ENCODE peak calls at places on chromosomes 2 and 18, in eight cellular contexts. C is neural crest cell, R is NCI-H1092, E is foreskin fibroblast, V is DND-41, G is germinal center, U is A172, L is M059J. I is an unnamed sample.

GRCh38 chr18:46718501-46719341 is 38.1 kb downstream of the ST8SIA5 start:
- DNase-seq in C (no peak), R (no peak), E (peak; percentile 81), V (no peak), G (no peak), U (peak; percentile 85), L (peak; percentile 97), I (peak; percentile 47)

GRCh38 chr18:32956591-32957310 is 183.9 kb upstream of the KLHL14 start:
- DNase-seq in C (no peak), R (no peak), E (peak; percentile 14), V (no peak), G (no peak), U (peak; percentile 1), L (no peak), I (peak; percentile 44)

GRCh38 chr2:159137511-159138101 is 148.9 kb downstream of the WDSUB1 start:
- DNase-seq in C (no peak), R (no peak), E (no peak), V (no peak), G (no peak), U (no peak), L (peak; percentile 75), I (no peak)

GRCh38 chr2:150978053-150978452 is 283.6 kb downstream of the RBM43 start:
- DNase-seq in C (no peak), R (no peak), E (no peak), V (no peak), G (no peak), U (no peak), L (no peak), I (no peak)

GRCh38 chr2:150110548-150110947 is 376.9 kb downstream of the RND3 start:
- DNase-seq in C (no peak), R (no peak), E (no peak), V (no peak), G (no peak), U (peak; percentile 35), L (peak; percentile 17), I (no peak)

GRCh38 chr2:75200140-75200985 is 1.0 kb upstream of the TACR1 start:
- DNase-seq in C (peak; percentile 13), R (peak; percentile 61), E (peak; percentile 15), V (no peak), G (no peak), U (peak; percentile 34), L (peak; percentile 68), I (no peak)

GRCh38 chr18:2104620-2105462 is 466.5 kb downstream of the METTL4 start:
- DNase-seq in C (peak; percentile 37), R (no peak), E (peak; percentile 12), V (peak; percentile 60), G (peak; percentile 59), U (peak; percentile 72), L (peak; percentile 61), I (no peak)

GRCh38 chr2:26704441-26704977 is 12.0 kb downstream of the KCNK3 start:
- DNase-seq in C (no peak), R (no peak), E (peak; percentile 66), V (no peak), G (no peak), U (peak; percentile 61), L (peak; percentile 93), I (peak; percentile 48)

GRCh38 chr2:182504903-182505302 is 78.1 kb upstream of the PDE1A start:
- DNase-seq in C (no peak), R (no peak), E (peak; percentile 63), V (no peak), G (no peak), U (peak; percentile 39), L (peak; percentile 51), I (peak; percentile 69)

GRCh38 chr2:177535968-177536514 is 143.5 kb downstream of the AGPS start:
- DNase-seq in C (no peak), R (no peak), E (no peak), V (no peak), G (no peak), U (no peak), L (no peak), I (no peak)

GRCh38 chr2:215392687-215393270 is 43.1 kb downstream of the FN1 start:
- DNase-seq in C (no peak), R (no peak), E (no peak), V (no peak), G (no peak), U (no peak), L (no peak), I (no peak)

GRCh38 chr2:185854910-185855309 is 116.3 kb downstream of the FSIP2 start:
- DNase-seq in C (no peak), R (no peak), E (no peak), V (no peak), G (no peak), U (no peak), L (no peak), I (no peak)

GRCh38 chr2:227608469-227609338 is 5.9 kb downstream of the SCYGR3 start:
- DNase-seq in C (no peak), R (no peak), E (no peak), V (peak; percentile 10), G (no peak), U (no peak), L (no peak), I (no peak)

GRCh38 chr2:3478846-3479385 is 40.4 kb downstream of the ADI1 start:
- DNase-seq in C (no peak), R (no peak), E (no peak), V (no peak), G (no peak), U (no peak), L (no peak), I (no peak)

GRCh38 chr2:170161516-170162260 is 16.3 kb upstream of the MYO3B start:
- DNase-seq in C (no peak), R (no peak), E (no peak), V (no peak), G (no peak), U (no peak), L (no peak), I (no peak)

GRCh38 chr2:63569740-63570139 is 18.5 kb downstream of the WDPCP start:
- DNase-seq in C (no peak), R (no peak), E (no peak), V (no peak), G (no peak), U (no peak), L (no peak), I (no peak)

GRCh38 chr2:19409001-19409400 is 50.6 kb upstream of the OSR1 start:
- DNase-seq in C (no peak), R (no peak), E (no peak), V (no peak), G (no peak), U (no peak), L (peak; percentile 15), I (no peak)

GRCh38 chr2:74014813-74015212 is 30.1 kb downstream of the TET3 start:
- DNase-seq in C (no peak), R (no peak), E (no peak), V (no peak), G (no peak), U (no peak), L (no peak), I (no peak)

GRCh38 chr2:7272180-7272579 is 355.0 kb downstream of the RNF144A start:
- DNase-seq in C (no peak), R (no peak), E (no peak), V (no peak), G (no peak), U (no peak), L (no peak), I (no peak)

GRCh38 chr2:181686566-181687185 is 6.4 kb upstream of the NEUROD1 start:
- DNase-seq in C (no peak), R (no peak), E (no peak), V (no peak), G (no peak), U (no peak), L (no peak), I (no peak)

GRCh38 chr2:146481629-146482028 is 1363.2 kb upstream of the ACVR2A start:
- DNase-seq in C (no peak), R (no peak), E (peak; percentile 15), V (no peak), G (no peak), U (peak; percentile 66), L (peak; percentile 28), I (peak; percentile 44)

GRCh38 chr2:10760794-10761504 is 39.5 kb downstream of the ATP6V1C2 start:
- DNase-seq in C (no peak), R (no peak), E (no peak), V (no peak), G (no peak), U (no peak), L (no peak), I (no peak)

GRCh38 chr2:191443446-191443845 is 198.2 kb downstream of the MYO1B start:
- DNase-seq in C (no peak), R (no peak), E (no peak), V (no peak), G (no peak), U (no peak), L (no peak), I (no peak)

GRCh38 chr2:218892693-218893348 is 12.2 kb downstream of the WNT10A start:
- DNase-seq in C (peak; percentile 72), R (peak; percentile 51), E (peak; percentile 33), V (peak; percentile 85), G (peak; percentile 88), U (peak; percentile 52), L (peak; percentile 58), I (no peak)

GRCh38 chr2:19860022-19860421 is 41.8 kb downstream of the TTC32 start:
- DNase-seq in C (no peak), R (no peak), E (no peak), V (no peak), G (no peak), U (peak; percentile 23), L (peak; percentile 11), I (no peak)

GRCh38 chr2:107648781-107649413 is 177.8 kb upstream of the RGPD4 start:
- DNase-seq in C (no peak), R (no peak), E (no peak), V (no peak), G (no peak), U (no peak), L (peak; percentile 18), I (no peak)